ENCODE peak calls at places on chromosomes 1 and 21, in ten cellular contexts. V is prostate gland, B is suprapubic skin, H is HL-60, K is transverse colon, U is stomach, R is K562, P is Panc1, J is breast epithelium, Y is sigmoid colon. A is an unnamed sample.

GRCh38 chr1:24897263-24898151 is 32.6 kb downstream of the RUNX3 start:
- DNase-seq in V (no peak), H (no peak), B (peak), U (peak), J (peak), R (no peak), Y (no peak), P (no peak), K (peak), A (peak)

GRCh38 chr1:31155216-31155806 is 84.4 kb downstream of the NKAIN1 start:
- DNase-seq in Y (peak), J (peak), B (peak), V (peak), K (peak), R (peak), H (peak), U (peak), P (no peak), A (no peak)

GRCh38 chr21:31974454-31974985 is 101.7 kb downstream of the HUNK start:
- DNase-seq in J (no peak), V (no peak), H (peak), R (no peak), K (no peak), U (peak), Y (no peak), B (no peak), P (no peak), A (no peak)

GRCh38 chr1:65630855-65631254 is 161.8 kb upstream of the PDE4B start:
- DNase-seq in U (no peak), P (no peak), Y (no peak), H (no peak), J (no peak), B (no peak), K (no peak), R (no peak), V (no peak), A (no peak)

GRCh38 chr1:10734900-10735602 is 61.4 kb downstream of the CASZ1 start:
- DNase-seq in H (no peak), J (no peak), R (no peak), B (no peak), U (no peak), P (no peak), K (no peak), V (no peak), Y (no peak), A (no peak)

GRCh38 chr1:101238041-101238515 is 1.3 kb downstream of the S1PR1 start:
- DNase-seq in R (no peak), H (no peak), B (no peak), U (no peak), P (no peak), K (no peak), Y (no peak), J (no peak), V (no peak), A (no peak)

GRCh38 chr1:193417420-193417819 is 231.0 kb upstream of the B3GALT2 start:
- DNase-seq in B (no peak), R (no peak), V (no peak), P (no peak), J (no peak), Y (no peak), U (no peak), K (no peak), H (no peak), A (no peak)

GRCh38 chr1:152752225-152752624 is 5.6 kb upstream of the KPRP start:
- DNase-seq in R (no peak), U (no peak), P (peak), Y (no peak), H (no peak), J (no peak), V (no peak), B (no peak), K (no peak), A (no peak)

GRCh38 chr1:30649321-30649991 is 73.9 kb downstream of the MATN1 start:
- DNase-seq in K (no peak), B (no peak), V (no peak), R (no peak), J (no peak), U (peak), Y (no peak), P (no peak), H (no peak), A (no peak)

GRCh38 chr21:43361493-43362296 is 65.2 kb downstream of the SIK1 start:
- DNase-seq in K (peak), P (no peak), B (no peak), H (no peak), J (no peak), Y (peak), V (peak), U (no peak), R (no peak), A (no peak)

GRCh38 chr1:78408830-78409229 is 81.9 kb upstream of the PTGFR start:
- DNase-seq in Y (no peak), V (no peak), B (no peak), J (no peak), U (no peak), K (no peak), P (no peak), H (no peak), R (no peak), A (no peak)

GRCh38 chr1:162136760-162137537 is 67.5 kb downstream of the NOS1AP start:
- DNase-seq in P (peak), J (no peak), B (no peak), R (no peak), Y (no peak), V (no peak), H (no peak), U (no peak), K (no peak), A (no peak)

GRCh38 chr1:207830788-207831187 is 78.9 kb downstream of the CD46 start:
- DNase-seq in J (no peak), B (peak), Y (peak), P (no peak), K (no peak), R (no peak), H (no peak), V (no peak), U (peak), A (no peak)

GRCh38 chr1:29878501-29878900 is 642.2 kb downstream of the PTPRU start:
- DNase-seq in J (peak), B (peak), K (no peak), R (no peak), U (no peak), P (no peak), Y (no peak), V (no peak), H (no peak), A (no peak)

GRCh38 chr1:245788269-245788668 is 633.5 kb downstream of the KIF26B start:
- DNase-seq in Y (no peak), V (no peak), U (no peak), K (no peak), B (no peak), R (no peak), J (no peak), P (peak), H (no peak), A (no peak)

GRCh38 chr1:92536593-92537332 is 50.0 kb upstream of the GFI1 start:
- DNase-seq in J (no peak), K (no peak), Y (no peak), V (no peak), B (no peak), H (no peak), P (no peak), R (no peak), U (no peak), A (no peak)

GRCh38 chr21:21163904-21164303 is 165.7 kb downstream of the NCAM2 start:
- DNase-seq in R (peak), P (peak), V (peak), H (peak), K (peak), U (peak), Y (peak), B (no peak), J (no peak), A (no peak)

GRCh38 chr1:203419558-203419957 is 56.0 kb upstream of the PRELP start:
- DNase-seq in Y (no peak), K (no peak), H (no peak), R (no peak), V (no peak), U (no peak), J (no peak), P (no peak), B (no peak), A (no peak)

GRCh38 chr1:81670286-81670685 is 130.4 kb upstream of the ADGRL2 start:
- DNase-seq in K (peak), V (peak), H (no peak), J (no peak), P (peak), R (no peak), B (no peak), U (peak), Y (peak), A (no peak)

GRCh38 chr1:151639466-151639865 is 27.6 kb downstream of the SNX27 start:
- DNase-seq in Y (no peak), U (no peak), K (no peak), J (no peak), V (no peak), B (no peak), P (no peak), R (no peak), H (no peak), A (no peak)

GRCh38 chr21:34640858-34641257 is 25.9 kb upstream of the RCAN1 start:
- DNase-seq in B (no peak), P (no peak), U (no peak), R (no peak), J (no peak), K (no peak), Y (no peak), V (no peak), H (no peak), A (no peak)

GRCh38 chr1:243982451-243983018 is 68.5 kb upstream of the ZBTB18 start:
- DNase-seq in H (no peak), V (no peak), U (no peak), Y (no peak), B (no peak), J (no peak), R (peak), K (no peak), P (no peak), A (peak)

GRCh38 chr1:71980543-71980942 is 301.8 kb downstream of the NEGR1 start:
- DNase-seq in U (no peak), Y (no peak), V (no peak), P (no peak), H (no peak), R (no peak), K (no peak), J (no peak), B (no peak), A (no peak)

GRCh38 chr1:68954841-68955240 is 458.0 kb upstream of the DEPDC1 start:
- DNase-seq in Y (no peak), U (no peak), K (no peak), R (no peak), P (no peak), J (no peak), B (no peak), V (no peak), H (no peak), A (no peak)

GRCh38 chr1:169779970-169780369 is 14.7 kb downstream of the METTL18 start:
- DNase-seq in J (no peak), H (no peak), Y (no peak), U (no peak), B (no peak), P (no peak), K (no peak), R (no peak), V (no peak), A (no peak)

GRCh38 chr1:59856725-59857338 is 42.1 kb downstream of the HOOK1 start:
- DNase-seq in U (peak), Y (no peak), R (no peak), J (no peak), V (peak), B (no peak), P (no peak), H (no peak), K (peak), A (no peak)

GRCh38 chr1:3453203-3453761 is 1.2 kb upstream of the ARHGEF16 start:
- DNase-seq in R (peak), Y (peak), U (peak), B (no peak), J (peak), P (peak), K (peak), V (peak), H (peak), A (no peak)

GRCh38 chr1:109804660-109805059 is 40.9 kb upstream of the EPS8L3 start:
- DNase-seq in B (peak), Y (no peak), K (no peak), H (no peak), R (no peak), J (no peak), V (no peak), U (no peak), P (no peak), A (no peak)

GRCh38 chr1:62309906-62310305 is 9.3 kb downstream of the KANK4 start:
- DNase-seq in R (no peak), J (no peak), U (no peak), Y (no peak), H (no peak), V (no peak), K (no peak), P (no peak), B (no peak), A (no peak)

GRCh38 chr1:19465123-19465522 is 20.2 kb downstream of the CAPZB start:
- DNase-seq in B (no peak), Y (no peak), P (no peak), U (no peak), H (no peak), K (no peak), J (no peak), R (no peak), V (no peak), A (no peak)

GRCh38 chr1:19465650-19466049 is 19.7 kb downstream of the CAPZB start:
- DNase-seq in K (no peak), B (no peak), V (no peak), U (no peak), P (no peak), J (no peak), H (no peak), Y (no peak), R (no peak), A (no peak)

GRCh38 chr1:19467199-19468187 is 17.8 kb downstream of the CAPZB start:
- DNase-seq in H (no peak), V (no peak), U (no peak), P (no peak), K (no peak), R (no peak), B (no peak), J (no peak), Y (no peak), A (no peak)

GRCh38 chr1:19468397-19468956 is 16.9 kb downstream of the CAPZB start:
- DNase-seq in U (peak), H (peak), B (no peak), Y (no peak), P (no peak), J (no peak), R (peak), K (peak), V (no peak), A (no peak)

DNA sequence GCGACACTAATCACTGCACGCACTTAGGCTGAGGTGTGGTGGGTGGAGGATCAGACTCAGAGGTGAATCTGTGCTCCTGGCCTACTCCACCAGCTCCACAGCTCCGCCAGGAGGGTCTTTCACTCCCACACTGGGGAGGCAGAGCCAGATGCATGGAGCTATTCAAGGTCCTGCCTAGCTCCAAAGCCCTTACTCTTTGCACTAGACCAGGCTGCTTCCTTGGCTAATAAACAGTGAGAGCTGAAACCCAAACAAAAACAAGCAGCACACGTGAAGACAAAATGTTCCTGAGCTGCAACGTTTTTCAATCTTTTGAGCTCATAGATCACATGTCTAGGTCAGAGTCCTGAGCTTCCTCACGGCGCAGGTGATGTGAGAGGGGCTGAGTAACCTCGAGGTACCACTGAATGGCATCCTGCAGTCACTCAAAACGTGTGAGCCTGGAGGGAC is 19.2 kb downstream of the CAPZB start:
- DNase-seq in R (no peak), U (no peak), P (no peak), B (no peak), V (no peak), Y (no peak), J (no peak), K (no peak), H (no peak), A (no peak)
- TF ChIP-seq POLR2AphosphoS5 in R (no peak), U (no peak), P (no peak), B (no peak), V (peak), Y (no peak), J (no peak), K (peak), H (no peak), A (peak)

DNA sequence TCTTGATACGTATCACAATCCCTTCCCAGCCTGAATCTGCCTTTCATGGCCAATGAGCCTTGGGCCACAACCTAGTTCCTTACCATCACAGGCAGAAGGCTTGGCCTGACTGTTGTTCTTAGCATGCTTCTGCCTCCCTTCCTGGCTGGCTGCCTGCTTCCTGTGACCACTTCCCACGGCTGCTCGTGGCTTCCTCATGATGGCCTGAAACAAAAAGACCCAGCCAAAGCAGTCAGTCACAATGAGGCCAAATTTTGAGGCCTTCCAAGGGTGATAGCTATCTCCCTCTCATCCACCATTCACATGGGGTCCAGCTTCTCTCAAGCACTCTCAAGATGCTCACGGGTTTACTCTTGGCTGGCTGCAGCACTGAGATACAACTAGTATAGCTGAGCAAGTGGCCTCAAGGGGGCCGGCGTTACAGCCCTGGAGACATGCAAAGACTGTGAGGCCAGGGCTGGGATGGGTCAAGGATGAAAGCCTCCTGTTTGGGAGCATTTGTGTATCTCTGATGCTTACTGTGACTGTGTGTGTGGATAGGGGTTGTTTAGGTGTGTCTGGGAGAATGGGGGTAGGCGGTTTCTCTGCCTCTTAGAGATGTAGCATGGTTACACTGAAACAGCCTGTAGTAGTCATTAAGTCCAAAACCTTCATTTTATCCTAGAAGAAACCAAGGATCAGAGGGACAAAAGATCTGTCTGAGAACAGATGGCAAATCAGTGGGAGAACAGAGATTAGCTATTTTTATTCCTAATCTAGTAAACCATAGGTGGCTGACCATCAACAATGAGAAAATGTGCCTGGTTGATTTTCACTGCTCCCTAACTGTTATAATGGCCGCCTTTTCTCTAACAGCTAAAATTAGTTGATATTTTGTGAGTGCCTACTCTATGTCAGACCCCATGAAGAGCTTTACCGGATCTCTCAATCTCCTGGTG is 5.4 kb upstream of the TOE1 start:
- DNase-seq in P (no peak), Y (no peak), H (peak), V (no peak), K (no peak), R (no peak), U (no peak), J (no peak), B (no peak), A (no peak)
- TF ChIP-seq CTCF in P (no peak), Y (no peak), H (no peak), V (no peak), K (no peak), R (peak), U (no peak), J (no peak), B (no peak), A (no peak)

DNA sequence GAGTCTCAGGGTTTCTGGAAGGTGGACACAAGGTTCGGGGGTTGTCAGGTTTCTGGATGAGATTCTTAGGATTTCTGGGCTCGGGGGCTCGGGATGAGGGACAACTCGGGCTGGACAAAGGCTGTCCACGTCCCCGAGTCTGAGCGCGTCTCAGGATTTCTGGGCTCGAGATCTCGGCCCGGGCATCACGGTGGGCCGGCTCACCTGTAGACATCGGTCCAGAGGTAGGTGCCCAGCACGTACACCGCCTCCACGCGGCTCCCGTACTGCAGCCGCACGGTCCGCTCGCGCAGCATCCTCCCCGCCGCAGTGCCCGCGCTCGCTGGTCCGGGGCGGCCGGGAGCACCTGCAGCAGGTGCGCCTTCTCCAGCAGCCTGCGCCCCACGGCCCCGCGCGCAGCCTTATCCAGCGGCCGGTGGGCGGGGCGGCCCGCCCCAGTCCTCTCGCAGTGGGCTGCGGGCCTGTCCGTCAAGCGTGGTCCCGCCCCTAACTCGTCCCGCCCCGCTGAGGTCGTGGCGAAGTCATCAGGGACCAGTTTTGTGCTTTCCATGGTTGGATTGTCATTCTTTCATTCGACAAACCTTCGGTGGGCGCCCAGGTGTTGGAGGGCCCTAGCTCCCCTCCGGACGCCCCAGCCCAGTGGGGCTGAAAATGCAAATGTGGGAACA is at the start of gene PADI2:
- DNase-seq in B (no peak), K (peak), P (no peak), U (peak), R (peak), V (peak), H (peak), Y (no peak), J (peak), A (no peak)
- TF ChIP-seq POLR2AphosphoS5 in B (no peak), K (peak), P (peak), U (no peak), R (no peak), V (peak), H (no peak), Y (no peak), J (no peak), A (no peak)

GRCh38 chr1:201895913-201896807 is 7.5 kb downstream of the SHISA4 start:
- DNase-seq in H (peak), J (peak), K (peak), Y (peak), B (peak), U (peak), P (no peak), R (peak), V (peak), A (no peak)

GRCh38 chr1:201898240-201898894 is 9.7 kb downstream of the SHISA4 start:
- DNase-seq in R (no peak), J (no peak), U (no peak), P (no peak), B (no peak), K (no peak), V (no peak), H (no peak), Y (no peak), A (no peak)

GRCh38 chr1:201898992-201899391 is 10.3 kb downstream of the SHISA4 start:
- DNase-seq in J (no peak), V (no peak), P (no peak), Y (peak), U (no peak), K (no peak), R (no peak), H (no peak), B (no peak), A (no peak)

GRCh38 chr1:201895120-201895665 is 6.5 kb downstream of the SHISA4 start:
- DNase-seq in H (no peak), K (no peak), Y (no peak), B (no peak), P (no peak), U (no peak), R (no peak), J (no peak), V (no peak), A (no peak)

GRCh38 chr1:201896951-201897391 is 8.3 kb downstream of the SHISA4 start:
- DNase-seq in P (no peak), H (no peak), Y (peak), K (peak), V (no peak), B (no peak), J (no peak), U (no peak), R (no peak), A (no peak)
- TF ChIP-seq CTCF in P (no peak), H (no peak), Y (no peak), K (no peak), V (no peak), B (no peak), J (no peak), U (no peak), R (peak), A (no peak)

GRCh38 chr1:98055457-98055856 is 134.6 kb upstream of the DPYD start:
- DNase-seq in J (no peak), H (no peak), V (no peak), R (no peak), Y (no peak), U (no peak), K (no peak), P (no peak), B (no peak), A (no peak)

GRCh38 chr1:98051065-98051675 is 130.3 kb upstream of the DPYD start:
- DNase-seq in H (peak), R (peak), B (no peak), K (peak), P (peak), U (peak), Y (no peak), J (peak), V (peak), A (no peak)

GRCh38 chr1:98054786-98055185 is 134.0 kb upstream of the DPYD start:
- DNase-seq in V (no peak), Y (no peak), P (no peak), K (no peak), R (no peak), B (no peak), U (no peak), J (no peak), H (no peak), A (no peak)

GRCh38 chr1:98054367-98054701 is 133.5 kb upstream of the DPYD start:
- DNase-seq in V (no peak), P (no peak), Y (no peak), K (no peak), U (no peak), J (no peak), B (no peak), R (no peak), H (no peak), A (no peak)

GRCh38 chr1:98053471-98054366 is 132.9 kb upstream of the DPYD start:
- DNase-seq in K (peak), U (peak), P (no peak), V (peak), Y (peak), H (peak), B (no peak), R (peak), J (no peak), A (no peak)
- TF ChIP-seq POLR2AphosphoS5 in K (no peak), U (no peak), P (no peak), V (no peak), Y (no peak), H (no peak), B (no peak), R (no peak), J (no peak), A (no peak)

A was measured in vagina.